ENCODE peak calls at places on chromosomes 2 and 18, in ten cellular contexts. I, F, K, E, Y, X, J, S, P and N are unnamed samples. For H3K4me1, the result is how much of the 10 kb centered on the place peaks cover.

GRCh38 chr18:77043541-77044280 is 88.9 kb downstream of the MBP start:
- DNase-seq in I (no peak), F (no peak), K (no peak), E (no peak), Y (no peak), X (no peak), J (no peak), S (no peak), P (no peak), N (no peak)

GRCh38 chr2:75808039-75808438 is 97.3 kb upstream of the GCFC2 start:
- DNase-seq in I (no peak), F (no peak), K (no peak), E (no peak), Y (no peak), X (no peak), J (no peak), S (no peak), P (no peak), N (no peak)

GRCh38 chr2:42813773-42814172 is 21.4 kb upstream of the HAAO start:
- DNase-seq in I (no peak), F (no peak), K (no peak), E (no peak), Y (no peak), X (no peak), J (no peak), S (no peak), P (no peak), N (no peak)

GRCh38 chr2:171882095-171882769 is 11.8 kb downstream of the SLC25A12 start:
- DNase-seq in I (no peak), F (no peak), K (no peak), E (no peak), Y (no peak), X (no peak), J (no peak), S (no peak), P (no peak), N (no peak)

GRCh38 chr2:204407209-204408070 is 137.8 kb upstream of the PARD3B start:
- DNase-seq in I (no peak), F (no peak), K (no peak), E (peak), Y (no peak), X (no peak), J (peak), S (no peak), P (no peak), N (no peak)

GRCh38 chr2:159907914-159908313 is 109.9 kb upstream of the CD302 start:
- DNase-seq in I (no peak), F (no peak), K (no peak), E (no peak), Y (no peak), X (no peak), J (no peak), S (no peak), P (no peak), N (no peak)

GRCh38 chr2:46298522-46299351 is 1.5 kb downstream of the EPAS1 start:
- DNase-seq in I (peak), F (peak), K (peak), E (peak), Y (no peak), X (peak), J (peak), S (peak), P (peak), N (peak)

GRCh38 chr18:3164381-3164780 is 55.4 kb downstream of the MYOM1 start:
- DNase-seq in I (no peak), F (no peak), K (no peak), E (no peak), Y (no peak), X (no peak), J (no peak), S (no peak), P (no peak), N (no peak)

GRCh38 chr18:9643549-9643948 is 29.2 kb upstream of the PPP4R1 start:
- DNase-seq in I (no peak), F (peak), K (no peak), E (peak), Y (peak), X (no peak), J (peak), S (no peak), P (peak), N (peak)

GRCh38 chr2:74550231-74550630 is 3.5 kb downstream of the LOXL3 start:
- DNase-seq in I (no peak), F (no peak), K (no peak), E (no peak), Y (no peak), X (no peak), J (no peak), S (no peak), P (no peak), N (no peak)

GRCh38 chr2:203237501-203238238 is 1.1 kb upstream of the CYP20A1 start:
- DNase-seq in I (no peak), F (no peak), K (no peak), E (no peak), Y (no peak), X (no peak), J (no peak), S (no peak), P (no peak), N (no peak)

GRCh38 chr2:650343-651310 is 26.6 kb downstream of the TMEM18 start:
- DNase-seq in I (no peak), F (no peak), K (no peak), E (no peak), Y (no peak), X (peak), J (no peak), S (no peak), P (no peak), N (no peak)

GRCh38 chr2:72415256-72415655 is 267.6 kb upstream of the CYP26B1 start:
- DNase-seq in I (no peak), F (peak), K (no peak), E (peak), Y (no peak), X (no peak), J (no peak), S (no peak), P (no peak), N (no peak)

GRCh38 chr2:231058761-231059550 is 2.3 kb downstream of the PSMD1 start:
- DNase-seq in I (no peak), F (peak), K (no peak), E (no peak), Y (no peak), X (no peak), J (no peak), S (no peak), P (no peak), N (no peak)

GRCh38 chr2:113962692-113963480 is 73.0 kb downstream of the ACTR3 start:
- DNase-seq in I (no peak), F (peak), K (no peak), E (no peak), Y (no peak), X (no peak), J (no peak), S (no peak), P (no peak), N (no peak)

GRCh38 chr18:75464356-75464755 is 36.9 kb upstream of the SMIM21 start:
- DNase-seq in I (no peak), F (no peak), K (no peak), E (no peak), Y (no peak), X (no peak), J (no peak), S (no peak), P (no peak), N (no peak)

GRCh38 chr2:232525796-232526195 is at the start of gene CHRND:
- DNase-seq in I (no peak), F (peak), K (peak), E (no peak), Y (no peak), X (no peak), J (no peak), S (no peak), P (peak), N (no peak)

GRCh38 chr2:160279813-160280465 is 79.9 kb upstream of the ITGB6 start:
- DNase-seq in I (no peak), F (peak), K (no peak), E (peak), Y (no peak), X (no peak), J (no peak), S (no peak), P (no peak), N (no peak)

GRCh38 chr2:180516204-180516603 is 464.2 kb upstream of the UBE2E3 start:
- DNase-seq in I (no peak), F (no peak), K (no peak), E (no peak), Y (no peak), X (no peak), J (no peak), S (no peak), P (no peak), N (no peak)

GRCh38 chr2:127633556-127634065 is 12.3 kb upstream of the GPR17 start:
- DNase-seq in I (peak), F (no peak), K (no peak), E (no peak), Y (no peak), X (peak), J (no peak), S (no peak), P (no peak), N (no peak)

GRCh38 chr2:127636248-127637235 is 9.4 kb upstream of the GPR17 start:
- DNase-seq in I (peak), F (no peak), K (no peak), E (no peak), Y (no peak), X (no peak), J (no peak), S (no peak), P (no peak), N (no peak)

GRCh38 chr2:127635380-127636237 is 10.3 kb upstream of the GPR17 start:
- DNase-seq in I (peak), F (no peak), K (no peak), E (no peak), Y (no peak), X (no peak), J (no peak), S (no peak), P (no peak), N (no peak)

GRCh38 chr2:127634066-127634617 is 11.8 kb upstream of the GPR17 start:
- DNase-seq in I (peak), F (no peak), K (peak), E (no peak), Y (no peak), X (peak), J (no peak), S (no peak), P (no peak), N (no peak)

GRCh38 chr2:127634626-127635379 is 11.2 kb upstream of the GPR17 start:
- DNase-seq in I (peak), F (no peak), K (no peak), E (no peak), Y (no peak), X (peak), J (no peak), S (no peak), P (no peak), N (no peak)
- H3K4me1 ChIP-seq in I (half or more), F (under half), K (half or more), E (under half), Y (under half), X (under half), J (under half), S (under half), P (under half), N (under half)

DNA sequence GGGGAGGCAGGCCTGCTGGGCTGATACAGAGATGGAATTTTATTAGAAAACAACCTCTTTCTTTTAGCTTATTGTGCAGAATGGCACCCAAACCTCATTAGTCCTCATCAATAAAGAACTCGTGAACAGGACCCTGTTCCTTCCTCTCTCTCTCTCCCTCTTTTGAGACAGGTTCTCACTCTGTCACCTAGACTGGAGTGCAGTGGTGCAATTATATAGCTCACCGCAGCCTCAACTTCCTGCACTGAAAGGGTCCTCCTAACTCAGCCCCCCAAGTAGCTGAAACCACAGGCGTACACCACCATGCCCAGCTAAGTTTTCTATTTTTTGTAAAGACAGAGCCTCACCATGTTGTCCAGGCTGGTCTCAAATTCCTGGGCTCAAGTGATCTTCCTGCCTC is 21.7 kb upstream of the AP1S3 start:
- DNase-seq in I (no peak), F (no peak), K (no peak), E (no peak), Y (no peak), X (no peak), J (no peak), S (no peak), P (no peak), N (no peak)
- H3K4me1 ChIP-seq in I (under half), F (under half), K (under half), E (under half), Y (under half), X (under half), J (half or more), S (under half), P (under half), N (under half)

DNA sequence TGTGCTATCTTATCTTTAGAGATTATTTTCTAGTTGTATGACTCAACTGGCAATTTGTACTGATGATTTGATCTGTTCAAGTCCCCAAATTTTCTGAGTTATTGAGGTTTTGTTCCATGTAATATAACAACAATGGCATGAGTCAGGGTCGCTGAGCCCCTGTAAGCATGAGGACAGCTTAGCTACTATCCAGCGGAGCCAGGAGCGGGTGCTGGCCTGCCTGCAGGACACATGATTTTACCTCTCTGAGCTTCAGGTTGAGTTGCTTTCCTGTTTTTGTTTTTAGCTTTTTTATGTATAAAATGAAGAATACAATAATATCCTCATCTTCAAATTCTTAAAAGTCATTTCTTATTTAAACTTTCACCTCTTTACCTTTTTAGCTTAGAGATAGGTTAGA is 561.1 kb downstream of the CNTNAP5 start:
- DNase-seq in I (peak), F (no peak), K (no peak), E (no peak), Y (no peak), X (no peak), J (no peak), S (no peak), P (no peak), N (no peak)
- H3K4me1 ChIP-seq in I (under half), F (under half), K (under half), E (under half), Y (under half), X (under half), J (under half), S (under half), P (under half), N (under half)

GRCh38 chr2:109269956-109270757 is 141.2 kb downstream of the SH3RF3 start:
- DNase-seq in I (peak), F (no peak), K (peak), E (no peak), Y (no peak), X (peak), J (no peak), S (peak), P (no peak), N (no peak)
- H3K4me1 ChIP-seq in I (under half), F (under half), K (under half), E (under half), Y (under half), X (under half), J (under half), S (under half), P (under half), N (under half)

GRCh38 chr2:65351948-65352595 is 80.3 kb downstream of the SPRED2 start:
- DNase-seq in I (no peak), F (no peak), K (no peak), E (no peak), Y (no peak), X (no peak), J (no peak), S (no peak), P (no peak), N (no peak)

GRCh38 chr2:65351234-65351947 is 81.0 kb downstream of the SPRED2 start:
- DNase-seq in I (no peak), F (peak), K (no peak), E (no peak), Y (no peak), X (no peak), J (no peak), S (peak), P (no peak), N (no peak)

GRCh38 chr2:65354773-65355172 is 77.6 kb downstream of the SPRED2 start:
- DNase-seq in I (no peak), F (no peak), K (no peak), E (no peak), Y (no peak), X (no peak), J (no peak), S (no peak), P (no peak), N (no peak)

GRCh38 chr2:65353927-65354326 is 78.5 kb downstream of the SPRED2 start:
- DNase-seq in I (no peak), F (no peak), K (no peak), E (no peak), Y (no peak), X (no peak), J (no peak), S (no peak), P (no peak), N (no peak)

GRCh38 chr2:65353046-65353445 is 79.4 kb downstream of the SPRED2 start:
- DNase-seq in I (no peak), F (no peak), K (no peak), E (no peak), Y (no peak), X (no peak), J (peak), S (no peak), P (no peak), N (peak)
- H3K4me1 ChIP-seq in I (under half), F (under half), K (half or more), E (under half), Y (under half), X (under half), J (under half), S (under half), P (under half), N (under half)

DNA sequence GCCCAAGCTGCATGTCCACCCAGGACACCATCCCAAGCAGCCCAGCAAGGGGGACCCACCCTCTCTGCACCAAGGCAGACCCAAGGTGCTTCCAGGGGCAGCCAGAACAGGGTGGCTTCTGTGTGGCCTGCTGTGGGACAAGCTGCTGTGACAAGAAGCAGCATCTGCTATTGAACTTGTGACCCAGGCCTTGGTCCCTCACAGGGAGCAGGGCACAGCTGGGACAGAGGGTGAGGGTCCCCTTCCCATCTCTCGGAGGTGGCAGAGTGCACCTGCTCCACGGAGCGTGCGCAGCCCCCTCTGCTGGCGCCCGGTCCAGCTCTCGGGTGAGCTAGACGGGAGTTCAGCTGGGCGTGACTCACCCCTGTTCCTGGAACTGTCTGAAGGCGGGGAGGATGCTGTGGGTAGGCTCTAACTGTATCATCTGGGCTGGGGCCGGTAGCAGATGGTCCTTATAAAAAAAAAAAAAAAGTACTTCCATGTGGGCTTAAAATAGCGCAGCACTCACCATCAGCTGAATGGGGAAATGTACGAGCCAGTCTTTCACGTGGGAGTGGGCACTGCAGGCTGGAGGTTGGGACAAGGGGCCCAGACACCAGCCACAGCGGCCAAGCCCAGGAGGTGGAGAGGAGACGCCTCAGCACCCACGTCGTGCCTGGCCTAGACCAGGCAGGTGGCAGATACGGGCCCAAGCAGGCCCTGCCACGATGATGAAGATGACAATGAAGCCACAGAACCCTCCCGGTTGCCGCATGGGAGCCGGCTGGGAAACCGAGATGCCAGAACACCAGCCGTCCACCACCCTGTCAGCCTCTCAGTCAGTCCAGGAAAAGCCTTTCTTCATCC is 136.8 kb upstream of the ID2 start:
- DNase-seq in I (peak), F (peak), K (peak), E (peak), Y (no peak), X (peak), J (peak), S (peak), P (peak), N (peak)
- H3K4me1 ChIP-seq in I (half or more), F (under half), K (half or more), E (under half), Y (under half), X (under half), J (under half), S (under half), P (under half), N (under half)

DNA sequence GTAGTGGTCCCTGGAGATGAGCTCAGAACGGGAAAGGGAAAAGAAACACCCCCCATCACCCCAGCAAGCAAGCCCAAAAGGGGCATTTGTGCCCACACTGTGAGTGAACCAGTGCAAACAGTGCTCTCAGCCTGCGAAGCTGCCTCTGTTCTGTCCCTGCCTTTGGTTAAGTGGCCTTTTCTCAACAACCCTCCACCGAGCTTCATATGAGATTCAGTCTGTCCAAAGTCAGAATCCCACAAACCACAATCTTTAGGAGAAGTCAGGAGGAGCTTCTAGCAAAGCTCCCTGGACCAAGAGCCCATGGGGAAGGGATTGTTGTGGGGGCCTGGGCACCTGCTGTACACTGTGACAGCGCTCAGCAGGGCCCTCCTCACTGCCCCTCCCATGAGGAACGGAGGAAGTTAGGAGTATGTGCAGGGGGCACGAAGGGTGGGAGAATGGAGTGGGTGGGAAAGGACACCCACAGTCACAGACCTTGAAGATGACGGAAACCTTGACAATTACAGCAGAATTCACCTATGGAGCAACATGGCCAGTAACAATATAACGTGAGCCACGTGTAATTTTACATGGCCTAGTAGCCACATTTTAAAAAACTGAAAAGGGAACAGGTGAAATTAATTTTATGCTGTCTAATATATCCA is 119.5 kb downstream of the SMAD7 start:
- DNase-seq in I (peak), F (no peak), K (peak), E (no peak), Y (no peak), X (peak), J (no peak), S (peak), P (no peak), N (peak)
- H3K4me1 ChIP-seq in I (under half), F (half or more), K (half or more), E (half or more), Y (under half), X (under half), J (under half), S (half or more), P (under half), N (under half)

GRCh38 chr18:22167471-22168151 is 1.8 kb upstream of the GATA6 start:
- DNase-seq in I (no peak), F (peak), K (no peak), E (peak), Y (no peak), X (no peak), J (peak), S (no peak), P (peak), N (peak)

GRCh38 chr18:22168360-22168921 is 948 bp upstream of the GATA6 start:
- DNase-seq in I (no peak), F (peak), K (no peak), E (peak), Y (no peak), X (no peak), J (peak), S (no peak), P (peak), N (peak)

GRCh38 chr18:22170421-22171262 is 1.3 kb downstream of the GATA6 start:
- DNase-seq in I (peak), F (peak), K (peak), E (peak), Y (no peak), X (peak), J (peak), S (no peak), P (peak), N (peak)

GRCh38 chr18:22169889-22170420 is 566 bp downstream of the GATA6 start:
- DNase-seq in I (peak), F (peak), K (peak), E (no peak), Y (no peak), X (no peak), J (no peak), S (no peak), P (peak), N (no peak)

GRCh38 chr18:22169011-22169888 is at the start of gene GATA6:
- DNase-seq in I (peak), F (peak), K (peak), E (peak), Y (no peak), X (peak), J (peak), S (peak), P (peak), N (peak)
- H3K4me1 ChIP-seq in I (under half), F (under half), K (under half), E (under half), Y (under half), X (under half), J (under half), S (under half), P (under half), N (under half)

GRCh38 chr2:55011741-55012574 is 38.3 kb downstream of the RTN4 start:
- DNase-seq in I (no peak), F (no peak), K (no peak), E (no peak), Y (no peak), X (no peak), J (no peak), S (no peak), P (peak), N (no peak)
- H3K4me1 ChIP-seq in I (half or more), F (half or more), K (half or more), E (under half), Y (under half), X (under half), J (half or more), S (half or more), P (half or more), N (under half)